ENCODE peak calls at places on chromosomes 13 and 19, in eight cellular contexts. C, H, N, J, U, K, O and S are unnamed samples.

GRCh38 chr13:20378721-20379120 is 146.6 kb upstream of the GJB6 start:
- DNase-seq in C (no peak), K (no peak), N (no peak), H (no peak), U (no peak), J (no peak), O (no peak), S (no peak)

GRCh38 chr19:34926685-34927375 is at the start of gene ZNF30:
- DNase-seq in C (peak; percentile 90), K (peak; percentile 94), N (peak; percentile 92), U (peak; percentile 96), O (peak; percentile 94), J (peak; percentile 90), H (peak; percentile 93), S (peak; percentile 95)

GRCh38 chr19:54415208-54415900 is at the start of gene TTYH1:
- DNase-seq in U (peak; percentile 82), K (peak; percentile 87), O (peak; percentile 81), N (no peak), H (no peak), J (peak; percentile 78), C (no peak), S (peak; percentile 68)

GRCh38 chr19:3644351-3645066 is 17.9 kb upstream of the CACTIN start:
- DNase-seq in U (no peak), K (no peak), J (no peak), H (no peak), O (peak; percentile 93), N (no peak), C (no peak), S (no peak)

GRCh38 chr13:108917581-108917980 is 288.2 kb downstream of the MYO16 start:
- DNase-seq in N (no peak), U (no peak), K (no peak), H (no peak), C (peak; percentile 43), O (no peak), J (no peak), S (no peak)

GRCh38 chr13:38872693-38873092 is 117.9 kb downstream of the STOML3 start:
- DNase-seq in K (peak; percentile 13), N (peak; percentile 8), U (peak; percentile 26), H (no peak), O (peak; percentile 58), C (no peak), J (peak; percentile 68), S (peak; percentile 31)

GRCh38 chr19:497861-498590 is 1.7 kb downstream of the MADCAM1 start:
- DNase-seq in C (no peak), J (no peak), H (no peak), U (no peak), K (peak; percentile 58), O (no peak), N (no peak), S (no peak)

GRCh38 chr13:85141425-85141824 is 657.8 kb downstream of the SLITRK6 start:
- DNase-seq in C (no peak), O (no peak), H (no peak), J (no peak), N (no peak), K (no peak), U (no peak), S (no peak)

GRCh38 chr13:55815458-55816033 is 1325.2 kb upstream of the PRR20A start:
- DNase-seq in O (no peak), C (no peak), H (no peak), K (no peak), U (no peak), J (no peak), N (no peak), S (no peak)

GRCh38 chr13:32647926-32648325 is 61.7 kb downstream of the PDS5B start:
- DNase-seq in C (no peak), J (no peak), O (no peak), N (no peak), K (no peak), U (no peak), H (no peak), S (no peak)

GRCh38 chr19:1284979-1285736 is 515 bp upstream of the EFNA2 start:
- DNase-seq in J (peak; percentile 37), U (peak; percentile 63), C (no peak), H (no peak), N (no peak), K (peak; percentile 56), O (no peak), S (no peak)

GRCh38 chr19:11106477-11106876 is 17.2 kb downstream of the LDLR start:
- DNase-seq in K (no peak), J (no peak), H (no peak), U (no peak), O (no peak), C (no peak), N (peak; percentile 56), S (no peak)

GRCh38 chr19:30064021-30064699 is 122.1 kb downstream of the URI1 start:
- DNase-seq in J (no peak), U (no peak), N (no peak), O (no peak), K (peak; percentile 20), H (peak; percentile 48), C (no peak), S (no peak)

GRCh38 chr19:33628921-33629825 is 7.4 kb downstream of the CHST8 start:
- DNase-seq in J (no peak), H (no peak), C (no peak), U (no peak), K (no peak), O (no peak), N (no peak), S (no peak)
- TF ChIP-seq CTCF in J (no peak), H (no peak), C (no peak), U (no peak), K (no peak), O (no peak), N (no peak), S (no peak)

GRCh38 chr19:7787602-7788177 is 24.6 kb downstream of the CLEC4M start:
- DNase-seq in C (no peak), H (no peak), N (no peak), K (no peak), O (no peak), U (no peak), J (no peak), S (no peak)
- TF ChIP-seq CTCF in C (no peak), H (no peak), N (no peak), K (no peak), O (no peak), U (no peak), J (no peak), S (no peak)

GRCh38 chr13:27868639-27869435 is 51.0 kb upstream of the PDX1 start:
- DNase-seq in O (no peak), J (no peak), U (peak; percentile 27), K (no peak), N (no peak), C (peak; percentile 1), H (no peak), S (peak; percentile 33)
- TF ChIP-seq CTCF in O (peak; percentile 49), J (peak; percentile 63), U (peak; percentile 49), K (peak; percentile 73), N (no peak), C (peak; percentile 46), H (peak; percentile 29), S (peak; percentile 28)

GRCh38 chr13:113840541-113841354 is 23.1 kb downstream of the GAS6 start:
- DNase-seq in C (no peak), H (no peak), N (peak; percentile 7), U (no peak), J (no peak), K (no peak), O (peak; percentile 74), S (no peak)
- TF ChIP-seq CTCF in C (peak; percentile 3), H (no peak), N (no peak), U (no peak), J (no peak), K (no peak), O (no peak), S (no peak)

DNA sequence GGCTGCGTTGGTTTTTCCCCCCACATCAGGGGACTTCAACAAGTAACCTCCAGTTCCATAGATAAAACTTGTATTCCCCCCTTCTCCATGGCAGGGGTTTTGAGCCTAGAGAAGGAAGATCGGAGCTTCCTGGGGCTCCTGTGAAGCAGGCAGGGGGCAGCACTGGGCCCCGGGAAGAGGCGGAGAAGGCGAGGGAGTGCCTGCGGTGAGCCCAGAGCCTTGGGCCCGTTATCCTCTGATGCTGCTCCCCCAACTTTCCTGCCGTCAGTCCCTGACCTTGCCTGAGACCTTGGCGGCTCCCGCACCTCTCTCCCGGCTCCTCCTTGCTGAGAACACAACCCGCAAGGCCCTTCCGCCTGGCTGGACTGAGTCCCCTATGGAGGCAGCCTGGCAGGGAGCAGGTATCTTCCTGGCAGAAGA is 2.5 kb downstream of the LIPE start:
- DNase-seq in N (no peak), H (peak; percentile 53), U (no peak), J (no peak), K (no peak), O (no peak), C (no peak), S (no peak)
- TF ChIP-seq CTCF in N (no peak), H (no peak), U (no peak), J (peak; percentile 10), K (no peak), O (no peak), C (peak; percentile 25), S (no peak)

GRCh38 chr13:41608779-41609178 is 151.4 kb downstream of the RGCC start:
- DNase-seq in N (no peak), K (no peak), J (no peak), O (no peak), U (no peak), H (no peak), C (no peak), S (no peak)

GRCh38 chr13:41608111-41608510 is 150.8 kb downstream of the RGCC start:
- DNase-seq in J (no peak), N (no peak), O (no peak), H (no peak), K (no peak), C (no peak), U (no peak), S (no peak)

GRCh38 chr13:41606646-41607045 is 149.3 kb downstream of the RGCC start:
- DNase-seq in J (no peak), H (no peak), K (no peak), C (no peak), N (no peak), O (no peak), U (no peak), S (no peak)

GRCh38 chr13:41603917-41604316 is 146.6 kb downstream of the RGCC start:
- DNase-seq in U (no peak), H (no peak), J (no peak), N (no peak), O (no peak), C (peak; percentile 56), K (no peak), S (no peak)

GRCh38 chr13:41605319-41606285 is 148.3 kb downstream of the RGCC start:
- DNase-seq in U (no peak), J (no peak), H (no peak), N (no peak), K (no peak), O (no peak), C (no peak), S (no peak)
- TF ChIP-seq CTCF in U (no peak), J (no peak), H (no peak), N (no peak), K (no peak), O (no peak), C (peak; percentile 23), S (no peak)

GRCh38 chr19:22545751-22546150 is 88.4 kb upstream of the ZNF492 start:
- DNase-seq in O (no peak), U (peak; percentile 23), H (no peak), C (no peak), N (peak; percentile 13), J (peak; percentile 8), K (no peak), S (peak; percentile 26)
- TF ChIP-seq CTCF in O (peak; percentile 69), U (peak; percentile 3), H (peak; percentile 80), C (peak; percentile 38), N (peak; percentile 58), J (peak; percentile 8), K (no peak), S (peak; percentile 23)